ENCODE peak calls at places on chromosomes 7 and 10, in five cellular contexts. One of them, this sample, is unnamed.

GRCh38 chr10:92757066-92757716 is 67.4 kb downstream of the HHEX start:
- DNase-seq in posterior cingulate gyrus: peak
- DNase-seq in HT1080: peak
- DNase-seq in GF-D8: peak
- DNase-seq in OCI-M1: peak
- DNase-seq in this sample: peak

GRCh38 chr7:44288381-44288685 is 37.1 kb downstream of the CAMK2B start:
- DNase-seq in posterior cingulate gyrus: no peak
- DNase-seq in OCI-M1: no peak
- DNase-seq in HT1080: no peak
- DNase-seq in GF-D8: no peak
- DNase-seq in this sample: no peak

GRCh38 chr10:117007080-117007479 is 2.1 kb upstream of the SHTN1 start:
- DNase-seq in HT1080: peak
- DNase-seq in OCI-M1: peak
- DNase-seq in GF-D8: no peak
- DNase-seq in posterior cingulate gyrus: no peak
- DNase-seq in this sample: peak

GRCh38 chr10:46080886-46081285 is 34.8 kb upstream of the MSMB start:
- DNase-seq in OCI-M1: peak
- DNase-seq in GF-D8: peak
- DNase-seq in posterior cingulate gyrus: no peak
- DNase-seq in HT1080: no peak
- DNase-seq in this sample: peak

GRCh38 chr10:103761075-103761920 is 94.1 kb downstream of the SH3PXD2A start:
- DNase-seq in posterior cingulate gyrus: no peak
- DNase-seq in OCI-M1: no peak
- DNase-seq in GF-D8: no peak
- DNase-seq in HT1080: peak
- DNase-seq in this sample: peak

GRCh38 chr7:141231018-141231792 is 157.3 kb downstream of the TMEM178B start:
- DNase-seq in OCI-M1: no peak
- DNase-seq in posterior cingulate gyrus: peak
- DNase-seq in HT1080: peak
- DNase-seq in GF-D8: no peak
- DNase-seq in this sample: peak

GRCh38 chr10:52682766-52683165 is 89.8 kb downstream of the MBL2 start:
- DNase-seq in HT1080: no peak
- DNase-seq in posterior cingulate gyrus: no peak
- DNase-seq in GF-D8: no peak
- DNase-seq in OCI-M1: no peak
- DNase-seq in this sample: no peak

GRCh38 chr10:73597346-73597745 is 6.2 kb upstream of the USP54 start:
- DNase-seq in HT1080: peak
- DNase-seq in posterior cingulate gyrus: no peak
- DNase-seq in OCI-M1: no peak
- DNase-seq in GF-D8: no peak
- DNase-seq in this sample: no peak

GRCh38 chr10:117689566-117689965 is 147.0 kb downstream of the EMX2 start:
- DNase-seq in GF-D8: no peak
- DNase-seq in OCI-M1: no peak
- DNase-seq in HT1080: no peak
- DNase-seq in posterior cingulate gyrus: no peak
- DNase-seq in this sample: no peak

GRCh38 chr7:113085781-113086390 is 741 bp downstream of the GPR85 start:
- DNase-seq in HT1080: peak
- DNase-seq in OCI-M1: peak
- DNase-seq in GF-D8: no peak
- DNase-seq in posterior cingulate gyrus: peak
- DNase-seq in this sample: peak

GRCh38 chr10:14674376-14675050 is 100.2 kb downstream of the FAM107B start:
- DNase-seq in OCI-M1: no peak
- DNase-seq in posterior cingulate gyrus: no peak
- DNase-seq in GF-D8: no peak
- DNase-seq in HT1080: no peak
- DNase-seq in this sample: no peak

GRCh38 chr10:29828440-29828894 is 193.7 kb upstream of the SVIL start:
- DNase-seq in posterior cingulate gyrus: no peak
- DNase-seq in HT1080: peak
- DNase-seq in OCI-M1: no peak
- DNase-seq in GF-D8: no peak
- DNase-seq in this sample: peak

GRCh38 chr7:105713488-105714465 is 132.5 kb upstream of the EFCAB10 start:
- DNase-seq in HT1080: peak
- DNase-seq in posterior cingulate gyrus: peak
- DNase-seq in GF-D8: no peak
- DNase-seq in OCI-M1: no peak
- DNase-seq in this sample: no peak

GRCh38 chr10:133377818-133378250 is 1.2 kb upstream of the PAOX start:
- DNase-seq in GF-D8: no peak
- DNase-seq in posterior cingulate gyrus: no peak
- DNase-seq in OCI-M1: no peak
- DNase-seq in HT1080: no peak
- DNase-seq in this sample: no peak

GRCh38 chr10:124739119-124739921 is 4.9 kb downstream of the FAM53B start:
- DNase-seq in GF-D8: no peak
- DNase-seq in posterior cingulate gyrus: no peak
- DNase-seq in OCI-M1: no peak
- DNase-seq in HT1080: no peak
- DNase-seq in this sample: no peak

GRCh38 chr7:94178247-94178646 is 174.1 kb upstream of the BET1 start:
- DNase-seq in HT1080: no peak
- DNase-seq in OCI-M1: no peak
- DNase-seq in posterior cingulate gyrus: no peak
- DNase-seq in GF-D8: no peak
- DNase-seq in this sample: no peak

GRCh38 chr7:28180364-28181147 is at the start of gene JAZF1:
- DNase-seq in posterior cingulate gyrus: peak
- DNase-seq in HT1080: no peak
- DNase-seq in OCI-M1: peak
- DNase-seq in GF-D8: peak
- DNase-seq in this sample: peak

GRCh38 chr10:62772186-62772950 is 32.2 kb upstream of the ADO start:
- DNase-seq in GF-D8: no peak
- DNase-seq in OCI-M1: no peak
- DNase-seq in HT1080: no peak
- DNase-seq in posterior cingulate gyrus: no peak
- DNase-seq in this sample: no peak

GRCh38 chr10:50613726-50614443 is 9.9 kb downstream of the SGMS1 start:
- DNase-seq in GF-D8: no peak
- DNase-seq in OCI-M1: no peak
- DNase-seq in posterior cingulate gyrus: no peak
- DNase-seq in HT1080: no peak
- DNase-seq in this sample: no peak

GRCh38 chr7:104980969-104981670 is 32.9 kb upstream of the KMT2E start:
- DNase-seq in GF-D8: peak
- DNase-seq in HT1080: peak
- DNase-seq in posterior cingulate gyrus: no peak
- DNase-seq in OCI-M1: peak
- DNase-seq in this sample: peak

This sample was measured in NB4.